ENCODE peak calls at places on chromosomes 5 and 9, in nine cellular contexts. K is left lobe of liver, S is pons, R is left ventricle myocardium inferior, W is fibroblast of lung, B is GM13976, J is dorsolateral prefrontal cortex, D is sciatic nerve, A is NCI-H226. H is an unnamed sample.

GRCh38 chr9:28563612-28564011 is 990.3 kb upstream of the C9orf72 start:
- DNase-seq in R (no peak), K (no peak), D (no peak), A (no peak), S (no peak), B (no peak), W (no peak), J (no peak), H (no peak)

GRCh38 chr9:72753261-72753893 is 199.5 kb downstream of the ALDH1A1 start:
- DNase-seq in J (no peak), D (no peak), B (no peak), A (peak; percentile 23), R (no peak), K (no peak), S (peak; percentile 72), W (peak; percentile 30), H (peak; percentile 49)

GRCh38 chr5:180898621-180899246 is at the start of gene BTNL8:
- DNase-seq in A (no peak), K (no peak), D (no peak), J (no peak), W (no peak), S (no peak), R (no peak), B (no peak), H (no peak)

GRCh38 chr5:1659100-1660036 is 135.6 kb upstream of the LPCAT1 start:
- DNase-seq in K (no peak), R (no peak), A (no peak), D (no peak), S (no peak), B (no peak), J (no peak), W (no peak), H (no peak)

GRCh38 chr5:121090822-121091221 is 626.7 kb downstream of the PRR16 start:
- DNase-seq in B (no peak), R (no peak), W (peak; percentile 69), D (no peak), J (no peak), A (no peak), S (no peak), K (no peak), H (peak; percentile 15)

GRCh38 chr9:134551657-134552348 is 89.8 kb upstream of the COL5A1 start:
- DNase-seq in W (peak; percentile 83), S (peak; percentile 40), R (peak; percentile 28), A (peak; percentile 36), J (no peak), B (no peak), K (no peak), D (peak; percentile 80), H (peak; percentile 84)

GRCh38 chr5:154603485-154603884 is 125.5 kb upstream of the HAND1 start:
- DNase-seq in J (no peak), R (no peak), S (no peak), B (no peak), A (no peak), D (no peak), W (no peak), K (no peak), H (no peak)

GRCh38 chr9:12681620-12682019 is 11.6 kb upstream of the TYRP1 start:
- DNase-seq in K (no peak), D (no peak), A (peak; percentile 53), J (no peak), R (no peak), W (no peak), B (no peak), S (no peak), H (peak; percentile 28)

GRCh38 chr5:54895816-54896341 is 89.5 kb downstream of the ESM1 start:
- DNase-seq in A (peak; percentile 56), B (no peak), D (no peak), K (no peak), R (no peak), W (peak; percentile 66), S (peak; percentile 76), J (no peak), H (peak; percentile 81)

GRCh38 chr5:139245637-139246335 is 47.6 kb upstream of the SIL1 start:
- DNase-seq in S (no peak), A (peak; percentile 14), D (no peak), K (no peak), J (no peak), R (no peak), W (no peak), B (no peak), H (no peak)

GRCh38 chr9:4674783-4675182 is 4.6 kb upstream of the CDC37L1 start:
- DNase-seq in S (no peak), D (no peak), W (peak; percentile 95), J (no peak), A (peak; percentile 70), R (no peak), B (no peak), K (no peak), H (peak; percentile 90)

GRCh38 chr5:105413406-105413990 is 1850.9 kb upstream of the NUDT12 start:
- DNase-seq in R (no peak), W (no peak), B (no peak), K (no peak), J (no peak), A (peak; percentile 97), D (no peak), S (no peak), H (no peak)

GRCh38 chr5:102834438-102834964 is 79.4 kb downstream of the PAM start:
- DNase-seq in R (no peak), S (no peak), D (no peak), J (no peak), A (no peak), K (no peak), W (no peak), B (no peak), H (no peak)

GRCh38 chr5:134582281-134582680 is 50.3 kb downstream of the SAR1B start:
- DNase-seq in K (no peak), J (no peak), D (peak; percentile 18), W (no peak), S (no peak), A (no peak), B (no peak), R (no peak), H (no peak)

GRCh38 chr9:17807670-17808282 is 228.9 kb downstream of the SH3GL2 start:
- DNase-seq in K (peak; percentile 56), S (no peak), R (no peak), A (no peak), W (no peak), J (no peak), D (no peak), B (no peak), H (no peak)

GRCh38 chr9:93576296-93577044 is at the start of gene PHF2:
- DNase-seq in S (no peak), A (no peak), K (peak; percentile 51), B (peak; percentile 78), W (no peak), J (no peak), D (no peak), R (no peak), H (no peak)

GRCh38 chr9:21993893-21994525 is at the start of gene CDKN2A:
- DNase-seq in R (no peak), W (no peak), S (no peak), D (no peak), B (peak; percentile 68), K (peak; percentile 50), J (no peak), A (peak; percentile 42), H (no peak)

GRCh38 chr5:56827043-56827442 is 11.7 kb downstream of the MAP3K1 start:
- DNase-seq in A (no peak), K (no peak), D (no peak), R (no peak), W (no peak), J (no peak), B (no peak), S (no peak), H (no peak)

GRCh38 chr5:177578331-177578730 is 13.7 kb upstream of the TMED9 start:
- DNase-seq in D (no peak), K (no peak), S (no peak), J (no peak), A (no peak), B (no peak), W (no peak), R (no peak), H (no peak)

GRCh38 chr5:78907255-78907886 is 77.7 kb downstream of the ARSB start:
- DNase-seq in K (no peak), A (peak; percentile 80), W (peak; percentile 96), S (no peak), D (no peak), J (no peak), B (no peak), R (peak; percentile 32), H (peak; percentile 91)

H was measured in foreskin fibroblast.